ENCODE peak calls at places on chromosomes 11 and 22, in four cellular contexts. I, S, P and O are unnamed samples.

GRCh38 chr11:19374189-19374588 is 133.4 kb upstream of the E2F8 start:
- DNase-seq in P (no peak), S (no peak), I (no peak), O (peak)

GRCh38 chr22:43399980-43400358 is 11.8 kb upstream of the MPPED1 start:
- DNase-seq in S (no peak), P (no peak), I (no peak), O (no peak)

GRCh38 chr11:123479048-123479837 is 49.2 kb downstream of the GRAMD1B start:
- DNase-seq in P (no peak), S (no peak), I (no peak), O (no peak)

GRCh38 chr11:68524213-68524612 is 63.7 kb downstream of the PPP6R3 start:
- DNase-seq in S (no peak), I (no peak), P (no peak), O (no peak)

GRCh38 chr11:107741044-107741823 is 29.4 kb upstream of the SLN start:
- DNase-seq in I (peak), P (peak), S (no peak), O (peak)

GRCh38 chr11:69371731-69372588 is 78.0 kb downstream of the MYEOV start:
- DNase-seq in I (peak), P (no peak), S (peak), O (no peak)

GRCh38 chr11:36375348-36376314 is 79.5 kb downstream of the PRR5L start:
- DNase-seq in I (peak), P (peak), S (peak), O (no peak)

GRCh38 chr11:7538466-7539454 is 25.0 kb downstream of the PPFIBP2 start:
- DNase-seq in S (no peak), P (no peak), I (no peak), O (no peak)

GRCh38 chr22:21047035-21047661 is 1.4 kb downstream of the LRRC74B start:
- DNase-seq in S (no peak), I (no peak), P (no peak), O (no peak)

GRCh38 chr11:106888386-106888785 is 129.9 kb downstream of the GUCY1A2 start:
- DNase-seq in I (no peak), S (no peak), P (no peak), O (no peak)

GRCh38 chr22:45615364-45615763 is 56.3 kb upstream of the ATXN10 start:
- DNase-seq in I (no peak), S (no peak), P (peak), O (no peak)

GRCh38 chr22:49042066-49042465 is 785.6 kb downstream of the BRD1 start:
- DNase-seq in I (no peak), P (no peak), S (no peak), O (no peak)

GRCh38 chr11:103274025-103274424 is 164.8 kb downstream of the DYNC2H1 start:
- DNase-seq in P (no peak), I (no peak), S (no peak), O (no peak)

GRCh38 chr11:125407046-125407445 is 89.0 kb downstream of the FEZ1 start:
- DNase-seq in I (no peak), S (no peak), P (no peak), O (no peak)

GRCh38 chr11:33248416-33248957 is 8.7 kb upstream of the HIPK3 start:
- DNase-seq in P (no peak), S (no peak), I (no peak), O (peak)

GRCh38 chr11:78319453-78319955 is 98.1 kb downstream of the GAB2 start:
- DNase-seq in I (no peak), S (no peak), P (no peak), O (peak)

GRCh38 chr22:44391481-44392445 is 79.0 kb upstream of the SHISAL1 start:
- DNase-seq in S (peak), I (peak), P (peak), O (no peak)

GRCh38 chr11:11332141-11332710 is 20.8 kb downstream of the CSNK2A3 start:
- DNase-seq in I (no peak), P (no peak), S (peak), O (no peak)

GRCh38 chr11:112241486-112241885 is 15.3 kb downstream of the PTS start:
- DNase-seq in S (no peak), P (no peak), I (no peak), O (peak)

GRCh38 chr11:125404136-125404810 is 91.8 kb downstream of the FEZ1 start:
- DNase-seq in I (peak), S (peak), P (peak), O (no peak)

GRCh38 chr11:122751298-122752070 is 86.8 kb upstream of the CRTAM start:
- DNase-seq in P (no peak), S (no peak), I (no peak), O (peak)

GRCh38 chr11:42315267-42315666 is 855.8 kb upstream of the LRRC4C start:
- DNase-seq in P (no peak), S (no peak), I (no peak), O (no peak)

GRCh38 chr11:69587454-69588081 is 53.4 kb upstream of the CCND1 start:
- DNase-seq in I (no peak), P (peak), S (no peak), O (peak)

GRCh38 chr22:45335021-45335818 is 25.5 kb downstream of the FAM118A start:
- DNase-seq in I (peak), S (peak), P (peak), O (no peak)

GRCh38 chr22:47120399-47120798 is 357.9 kb downstream of the TBC1D22A start:
- DNase-seq in P (no peak), S (no peak), I (no peak), O (no peak)

GRCh38 chr11:93517041-93517440 is 26.1 kb downstream of the SMCO4 start:
- DNase-seq in P (no peak), I (no peak), S (no peak), O (no peak)

GRCh38 chr11:67410369-67410831 is 5.1 kb upstream of the CARNS1 start:
- DNase-seq in P (no peak), S (no peak), I (no peak), O (no peak)

GRCh38 chr11:12330491-12331231 is 46.7 kb upstream of the PARVA start:
- DNase-seq in P (peak), S (peak), I (no peak), O (peak)

GRCh38 chr11:67381244-67381972 is 8.0 kb upstream of the CLCF1 start:
- DNase-seq in I (no peak), P (no peak), S (no peak), O (no peak)

GRCh38 chr11:117819096-117820040 is 5.2 kb downstream of the FXYD2 start:
- DNase-seq in S (peak), I (peak), P (peak), O (peak)

GRCh38 chr22:42946551-42947198 is 68.3 kb downstream of the PACSIN2 start:
- DNase-seq in I (no peak), S (peak), P (no peak), O (no peak)

GRCh38 chr22:23824476-23825245 is 14.1 kb downstream of the DERL3 start:
- DNase-seq in S (no peak), P (no peak), I (no peak), O (no peak)

GRCh38 chr11:10298342-10298741 is 4.3 kb upstream of the SBF2 start:
- DNase-seq in I (no peak), P (no peak), S (no peak), O (peak)

GRCh38 chr11:23903044-23903704 is 593.7 kb upstream of the LUZP2 start:
- DNase-seq in P (no peak), S (no peak), I (no peak), O (peak)

GRCh38 chr22:46150615-46151423 is 493 bp downstream of the PPARA start:
- DNase-seq in S (peak), P (no peak), I (peak), O (no peak)

GRCh38 chr11:128593281-128593680 is 5.9 kb upstream of the ETS1 start:
- DNase-seq in I (no peak), S (peak), P (peak), O (peak)

DNA sequence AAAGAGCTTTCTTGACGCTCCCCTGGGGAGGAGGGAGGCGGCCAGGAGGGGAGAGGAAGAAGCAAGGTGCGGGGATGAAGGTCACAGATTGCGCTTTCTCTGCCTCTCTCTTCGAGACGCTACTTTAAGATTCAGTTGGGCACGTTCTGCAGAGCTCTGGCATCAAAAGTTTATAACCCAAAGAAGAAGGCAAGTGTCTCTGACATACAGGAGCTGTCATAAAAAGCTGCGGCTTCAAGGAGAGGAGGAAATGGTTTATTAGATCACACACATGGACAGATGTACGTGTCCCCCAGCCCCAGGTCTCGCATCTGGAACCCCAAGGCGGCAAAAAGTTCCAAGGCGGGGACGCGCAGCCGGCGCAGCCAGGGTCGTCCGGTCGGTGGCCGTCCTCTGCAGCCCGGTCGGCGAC is 589.0 kb downstream of the OPCML start:
- DNase-seq in I (no peak), S (no peak), P (no peak), O (no peak)
- H4K5ac ChIP-seq in I (no peak), S (no peak), P (no peak), O (no peak)

GRCh38 chr11:27307232-27307631 is 55.8 kb downstream of the CCDC34 start:
- DNase-seq in I (no peak), P (no peak), S (no peak), O (no peak)
- H4K8ac ChIP-seq in I (no peak), P (no peak), S (no peak), O (no peak)

DNA sequence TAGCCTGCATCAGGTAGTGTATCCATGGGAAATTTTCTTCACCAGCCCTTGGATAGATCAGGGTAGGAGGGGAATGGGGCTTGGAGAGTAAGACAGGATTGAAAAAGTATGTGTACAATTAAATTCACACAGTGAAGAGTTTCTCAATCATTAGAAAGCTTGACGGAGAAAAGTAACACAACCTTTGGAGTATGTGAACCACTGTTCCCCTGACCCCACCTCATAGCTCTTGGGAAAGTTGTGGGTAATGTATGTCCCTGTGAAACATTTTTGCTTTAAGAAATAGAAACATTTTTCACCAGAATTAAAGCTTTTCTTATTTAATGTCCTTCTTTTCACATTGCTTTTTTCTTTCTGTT is 297 bp upstream of the CASP1 start:
- DNase-seq in I (no peak), P (no peak), S (no peak), O (no peak)
- H4K5ac ChIP-seq in I (no peak), P (no peak), S (no peak), O (no peak)

DNA sequence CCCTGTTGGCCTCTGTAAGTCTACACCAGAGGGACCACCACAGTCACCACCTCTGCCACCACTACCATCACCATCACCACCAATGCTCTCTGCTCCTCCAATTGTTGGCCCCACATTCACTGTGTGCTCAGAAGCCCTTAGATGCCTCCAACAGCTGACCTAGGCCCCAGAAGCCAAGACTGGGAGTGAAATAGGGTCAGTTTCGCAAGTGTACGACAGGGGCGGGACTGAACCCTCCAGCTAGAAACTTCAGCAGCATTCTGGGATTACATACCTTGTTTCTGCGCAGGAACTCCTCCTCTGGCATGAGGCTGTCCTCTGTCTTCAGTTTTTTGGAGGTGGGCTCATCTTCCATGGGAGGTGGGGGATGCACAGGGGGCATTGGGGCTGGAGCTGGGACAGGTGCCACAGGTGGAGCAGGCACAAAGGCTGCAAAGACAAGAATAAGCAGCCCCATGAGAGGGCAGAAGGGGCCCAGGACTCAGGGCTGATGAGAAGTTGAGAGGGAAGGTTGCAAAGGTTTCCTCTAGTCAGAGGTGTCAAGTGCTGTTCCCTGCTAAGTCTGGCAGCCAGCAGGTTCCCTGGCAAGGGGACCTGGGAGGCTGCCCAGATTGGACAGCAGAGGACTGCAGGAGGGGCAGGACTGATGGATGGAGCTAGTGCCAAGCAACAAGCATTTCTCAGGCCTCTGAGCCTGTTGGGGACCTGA is 10.2 kb upstream of the TBC1D10A start:
- DNase-seq in P (no peak), S (no peak), I (no peak), O (no peak)
- H4K8ac ChIP-seq in P (no peak), S (no peak), I (no peak), O (no peak)

DNA sequence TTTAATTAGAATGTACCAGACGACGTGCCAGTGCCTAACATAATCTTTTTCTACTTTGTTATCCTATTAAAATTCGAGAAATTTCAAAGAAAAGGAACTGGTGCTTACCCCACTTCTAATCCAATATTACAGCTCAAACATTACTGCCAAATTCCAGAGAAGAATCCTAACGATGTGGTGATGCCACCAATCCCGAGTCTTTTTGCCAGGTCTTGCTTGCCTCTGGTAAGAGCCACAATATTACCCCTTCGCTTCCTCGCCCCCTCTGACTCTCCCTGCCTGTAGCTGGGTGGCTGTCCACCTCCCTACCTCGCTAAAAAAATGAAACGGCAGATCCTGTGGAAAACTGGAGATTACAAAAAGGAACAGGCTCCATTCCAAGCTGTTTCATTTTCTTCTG is 49.4 kb upstream of the TBCEL start:
- DNase-seq in I (no peak), S (no peak), P (no peak), O (no peak)
- H4K5ac ChIP-seq in I (no peak), S (no peak), P (no peak), O (no peak)

DNA sequence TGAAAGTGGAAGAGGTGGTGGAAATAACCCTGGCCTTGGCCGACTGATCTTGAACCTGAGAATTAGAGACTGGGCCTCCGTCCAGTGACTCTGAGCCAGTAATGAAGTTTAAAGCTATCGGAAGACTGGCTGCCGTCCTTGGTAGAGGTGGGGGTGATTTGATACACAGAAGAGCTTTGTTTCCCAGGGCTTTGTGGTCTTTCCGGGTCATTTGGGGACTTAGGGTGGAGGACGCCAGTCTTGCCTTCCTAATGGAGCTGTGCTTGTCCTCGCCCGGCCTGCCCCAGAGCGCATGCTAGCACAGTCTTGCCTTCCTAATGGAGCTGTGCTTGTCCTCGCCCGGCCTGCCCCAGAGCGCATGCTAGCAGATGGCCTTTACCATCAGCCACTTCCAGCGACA is 65.8 kb downstream of the ST3GAL4 start:
- DNase-seq in I (no peak), P (no peak), S (no peak), O (no peak)
- H4K8ac ChIP-seq in I (no peak), P (no peak), S (no peak), O (no peak)

DNA sequence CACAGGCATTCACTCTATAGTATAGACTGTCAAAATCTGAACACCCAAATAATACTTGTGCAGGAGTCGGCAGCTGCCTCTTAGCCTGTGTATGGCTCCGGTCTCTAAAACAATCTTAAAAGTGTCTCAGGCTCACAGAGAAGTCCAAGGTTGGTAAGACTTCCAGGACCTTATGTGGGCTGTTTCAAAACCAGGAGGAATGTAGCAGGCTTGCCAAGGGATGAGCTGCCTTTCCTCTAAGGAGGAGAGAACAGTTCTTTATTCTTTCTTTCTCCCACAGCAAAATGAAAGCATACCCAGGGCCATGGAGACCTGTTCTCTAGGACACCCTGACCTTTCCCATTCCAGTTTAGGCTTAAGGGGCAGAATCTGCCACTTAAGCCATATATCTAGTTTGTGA is 176.5 kb downstream of the TRPC6 start:
- DNase-seq in I (no peak), S (no peak), P (no peak), O (peak)
- H4K5ac ChIP-seq in I (no peak), S (no peak), P (no peak), O (no peak)

GRCh38 chr11:13602844-13603243 is 65.6 kb upstream of the FAR1 start:
- DNase-seq in S (peak), I (no peak), P (peak), O (no peak)
- H4K8ac ChIP-seq in S (no peak), I (no peak), P (no peak), O (no peak)

DNA sequence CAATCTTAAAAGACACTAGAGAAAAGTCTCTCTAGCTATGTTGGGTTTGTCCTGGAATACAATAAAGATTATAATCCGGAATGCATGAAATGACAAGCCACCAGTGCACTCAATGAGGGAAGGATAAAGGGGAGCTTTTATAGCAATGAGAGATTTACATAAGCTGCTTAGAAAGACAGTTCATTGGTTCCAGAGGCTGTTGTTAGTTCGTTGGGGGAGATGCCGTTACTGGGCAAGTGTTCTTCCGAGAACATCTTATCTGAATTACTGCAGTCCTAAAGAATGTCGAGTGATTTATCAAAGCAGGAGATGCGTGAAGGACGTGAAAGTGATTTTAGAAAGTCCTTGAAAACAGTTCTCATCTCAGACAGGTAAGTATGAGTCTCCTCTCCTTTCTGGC is 33.6 kb downstream of the SYN3 start:
- DNase-seq in P (peak), I (no peak), S (no peak), O (no peak)
- H4K5ac ChIP-seq in P (no peak), I (no peak), S (no peak), O (no peak)

DNA sequence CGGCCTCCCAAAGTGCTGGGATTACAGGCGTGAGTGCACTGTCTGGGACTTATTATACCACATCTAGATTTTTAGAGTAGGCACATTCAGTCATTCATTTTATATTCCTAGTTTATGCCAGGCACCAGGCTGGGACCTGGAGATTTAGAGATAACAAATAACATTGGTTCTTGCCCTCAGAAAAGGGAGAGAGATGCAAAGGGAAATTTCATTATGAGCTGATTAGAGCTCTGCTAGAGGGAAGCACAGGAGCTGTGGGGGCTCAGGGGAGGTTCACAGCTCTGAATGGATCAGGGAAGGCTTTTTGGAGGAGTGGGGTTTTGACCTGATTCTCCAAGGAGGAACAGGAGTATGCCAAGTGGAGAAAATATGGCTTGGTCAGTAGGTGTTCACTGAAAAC is 32.3 kb downstream of the MEI1 start:
- DNase-seq in P (no peak), S (no peak), I (no peak), O (no peak)
- H4K8ac ChIP-seq in P (no peak), S (no peak), I (no peak), O (no peak)